ENCODE peak calls at places on chromosomes 5 and 9, in nine cellular contexts. Q is stomach; U is activated naive CD4-positive, alpha-beta T cell treated with anti-CD3 and anti-CD28 coated beads, Interleukin-2, amount 10 ng/mL, durations not matched to agents 7 days and 5 days; L is HCT116; Y is uterus; S is amniotic stem cell; K is tibial artery; G is endothelial cell; A is stimulated activated CD8-positive, alpha-beta memory T cell treated with anti-CD3 and anti-CD28 coated beads, Interleukin-15, amount 100 ng/mL, for 48 hours. V is an unnamed sample.

GRCh38 chr9:35510745-35511428 is 21.0 kb downstream of the RUSC2 start:
- DNase-seq in K (peak; percentile 84), U (no peak), A (no peak), Y (peak; percentile 87), S (peak; percentile 50), G (no peak), Q (peak; percentile 51), L (peak; percentile 73), V (no peak)

GRCh38 chr5:113059232-113059805 is 82.7 kb downstream of the DCP2 start:
- DNase-seq in S (no peak), L (no peak), G (no peak), U (no peak), K (no peak), Q (no peak), A (no peak), Y (peak; percentile 54), V (no peak)

GRCh38 chr9:76904661-76905457 is 1.1 kb downstream of the PRUNE2 start:
- DNase-seq in Q (no peak), L (no peak), K (no peak), U (no peak), A (no peak), S (no peak), G (no peak), Y (no peak), V (no peak)

GRCh38 chr9:33686942-33687341 is 108.4 kb upstream of the PRSS3 start:
- DNase-seq in S (no peak), A (no peak), Y (no peak), G (no peak), L (no peak), Q (no peak), U (no peak), K (no peak), V (no peak)

GRCh38 chr9:93675336-93676150 is 99.2 kb downstream of the PHF2 start:
- DNase-seq in A (no peak), G (peak; percentile 2), Q (peak; percentile 22), L (no peak), S (no peak), Y (peak; percentile 10), K (peak; percentile 16), U (no peak), V (peak; percentile 3)

GRCh38 chr5:42321800-42322199 is 101.4 kb upstream of the GHR start:
- DNase-seq in Y (no peak), U (no peak), A (no peak), S (no peak), L (no peak), K (no peak), Q (no peak), G (no peak), V (no peak)

GRCh38 chr5:79585129-79585528 is 27.1 kb upstream of the TENT2 start:
- DNase-seq in K (no peak), Y (no peak), S (no peak), Q (no peak), A (no peak), L (no peak), G (no peak), U (no peak), V (no peak)

GRCh38 chr9:111891910-111892499 is 4.6 kb upstream of the UGCG start:
- DNase-seq in U (no peak), K (no peak), Y (no peak), Q (peak; percentile 82), G (no peak), S (no peak), A (no peak), L (peak; percentile 59), V (no peak)

GRCh38 chr9:15641301-15641700 is 88.5 kb downstream of the CCDC171 start:
- DNase-seq in K (no peak), L (no peak), A (no peak), G (no peak), U (no peak), S (no peak), Q (no peak), Y (no peak), V (no peak)

GRCh38 chr5:73985145-73985544 is 359.1 kb downstream of the ARHGEF28 start:
- DNase-seq in Q (no peak), A (no peak), Y (no peak), S (no peak), L (peak; percentile 7), U (no peak), G (peak; percentile 20), K (peak; percentile 25), V (no peak)

GRCh38 chr9:4933177-4933576 is 51.9 kb upstream of the JAK2 start:
- DNase-seq in S (no peak), U (no peak), L (no peak), A (no peak), G (no peak), Y (peak; percentile 19), K (no peak), Q (no peak), V (no peak)

GRCh38 chr9:2159521-2160417 is 144.6 kb downstream of the SMARCA2 start:
- DNase-seq in G (no peak), K (no peak), L (no peak), Y (no peak), U (no peak), Q (no peak), A (no peak), S (no peak), V (no peak)

GRCh38 chr5:58462623-58463230 is 2.8 kb upstream of the PLK2 start:
- DNase-seq in K (peak; percentile 28), A (no peak), Y (peak; percentile 28), U (peak; percentile 58), S (no peak), G (peak; percentile 48), Q (peak; percentile 33), L (peak; percentile 61), V (peak; percentile 37)

GRCh38 chr9:136687721-136688223 is 515 bp upstream of the AGPAT2 start:
- DNase-seq in Q (peak; percentile 70), Y (no peak), L (no peak), K (no peak), G (peak; percentile 28), U (no peak), A (no peak), S (no peak), V (peak; percentile 11)